ENCODE peak calls at places on chromosomes 12 and 14, in nine cellular contexts. Q is CD8-positive, alpha-beta T cell; I is CD8-positive, alpha-beta memory T cell; W is GM10248; O is midbrain; Z is left cardiac atrium; K is stimulated activated CD4-positive, alpha-beta T cell treated with anti-CD3 and anti-CD28 coated beads, Interleukin-1b, Interleukin-23, amount 100 ng/mL, for 1 hour; E is DMS 273 treated with DMSO at 0.1 percent for 48 hours; B is activated CD4-positive, CD25-positive, alpha-beta regulatory T cell treated with anti-CD3 and anti-CD28 coated beads, Interleukin-2, amount 50 U/mL, for 72 hours. D is an unnamed sample.

GRCh38 chr12:114888458-114888857 is 204.5 kb upstream of the TBX3 start:
- DNase-seq in I (no peak), B (no peak), Z (no peak), W (no peak), E (no peak), Q (no peak), K (no peak), O (no peak), D (no peak)

GRCh38 chr12:6548556-6549378 is 7.1 kb downstream of the IFFO1 start:
- DNase-seq in K (no peak), Q (no peak), E (no peak), Z (peak; percentile 25), I (no peak), W (no peak), O (no peak), B (no peak), D (no peak)

GRCh38 chr14:30389901-30390394 is 169.0 kb upstream of the G2E3 start:
- DNase-seq in Q (no peak), E (no peak), K (no peak), Z (no peak), I (no peak), W (no peak), B (no peak), O (no peak), D (no peak)

GRCh38 chr12:113837528-113838296 is 128.4 kb downstream of the RBM19 start:
- DNase-seq in E (no peak), K (no peak), I (no peak), W (no peak), O (no peak), B (no peak), Q (no peak), Z (no peak), D (no peak)

GRCh38 chr12:10031771-10032175 is 1.3 kb downstream of the CLEC9A start:
- DNase-seq in B (no peak), I (no peak), Z (no peak), W (no peak), Q (no peak), K (no peak), E (no peak), O (no peak), D (no peak)

GRCh38 chr14:50612795-50613194 is 52.9 kb downstream of the ATL1 start:
- DNase-seq in W (no peak), I (no peak), B (no peak), Z (no peak), K (no peak), E (no peak), O (no peak), Q (no peak), D (no peak)

GRCh38 chr12:120599672-120600537 is 18.7 kb upstream of the POP5 start:
- DNase-seq in O (no peak), Z (no peak), Q (no peak), K (no peak), W (no peak), E (no peak), B (no peak), I (no peak), D (no peak)

GRCh38 chr14:90815817-90816662 is at the start of gene TTC7B:
- DNase-seq in K (no peak), Q (peak; percentile 57), W (peak; percentile 84), I (peak; percentile 12), Z (peak; percentile 61), B (peak; percentile 49), E (no peak), O (peak; percentile 29), D (peak; percentile 21)

GRCh38 chr12:120466560-120467315 is 2.8 kb downstream of the SRSF9 start:
- DNase-seq in Q (peak; percentile 56), B (no peak), O (peak; percentile 7), E (no peak), W (no peak), I (peak; percentile 26), Z (no peak), K (no peak), D (peak; percentile 16)

GRCh38 chr12:62640910-62641448 is 174.4 kb downstream of the MON2 start:
- DNase-seq in W (peak; percentile 69), Z (no peak), E (no peak), B (no peak), O (no peak), Q (no peak), K (no peak), I (no peak), D (no peak)

D was measured in T-helper 9 cell.